ENCODE peak calls at places on chromosome 6, in five cellular contexts. One of them, this sample, is unnamed. For H3K36me3, the result is how much of the 10 kb centered on the place peaks cover.

GRCh38 chr6:111971866-111972532 is 81.9 kb upstream of the CCN6 start:
- DNase-seq in cardiac muscle cell: no peak
- DNase-seq in testis: no peak
- DNase-seq in suprapubic skin: no peak
- DNase-seq in HCT116: no peak
- DNase-seq in this sample: no peak

GRCh38 chr6:44022671-44023352 is 104.4 kb downstream of the MRPL14 start:
- DNase-seq in cardiac muscle cell: no peak
- DNase-seq in testis: no peak
- DNase-seq in suprapubic skin: peak
- DNase-seq in HCT116: no peak
- DNase-seq in this sample: peak

GRCh38 chr6:45445749-45446454 is 68.2 kb upstream of the SUPT3H start:
- DNase-seq in cardiac muscle cell: peak
- DNase-seq in testis: peak
- DNase-seq in suprapubic skin: no peak
- DNase-seq in HCT116: peak
- DNase-seq in this sample: no peak

GRCh38 chr6:34115396-34116314 is 30.2 kb downstream of the GRM4 start:
- DNase-seq in cardiac muscle cell: peak
- DNase-seq in testis: peak
- DNase-seq in suprapubic skin: no peak
- DNase-seq in HCT116: no peak
- DNase-seq in this sample: no peak

GRCh38 chr6:130749402-130749801 is 77.8 kb upstream of the SMLR1 start:
- DNase-seq in cardiac muscle cell: no peak
- DNase-seq in testis: no peak
- DNase-seq in suprapubic skin: no peak
- DNase-seq in HCT116: no peak
- DNase-seq in this sample: no peak

GRCh38 chr6:170265655-170266054 is 25.2 kb downstream of the DLL1 start:
- DNase-seq in cardiac muscle cell: peak
- DNase-seq in testis: no peak
- DNase-seq in suprapubic skin: no peak
- DNase-seq in HCT116: peak
- DNase-seq in this sample: no peak

GRCh38 chr6:71403422-71404134 is 115.0 kb downstream of the OGFRL1 start:
- DNase-seq in cardiac muscle cell: peak
- DNase-seq in testis: no peak
- DNase-seq in suprapubic skin: no peak
- DNase-seq in HCT116: no peak
- DNase-seq in this sample: no peak

GRCh38 chr6:129112591-129112990 is 229.7 kb downstream of the LAMA2 start:
- DNase-seq in cardiac muscle cell: peak
- DNase-seq in testis: no peak
- DNase-seq in suprapubic skin: no peak
- DNase-seq in HCT116: no peak
- DNase-seq in this sample: no peak

GRCh38 chr6:394641-395289 is 3.2 kb downstream of the IRF4 start:
- DNase-seq in cardiac muscle cell: no peak
- DNase-seq in testis: no peak
- DNase-seq in suprapubic skin: no peak
- DNase-seq in HCT116: no peak
- DNase-seq in this sample: no peak

GRCh38 chr6:100700009-100700408 is 181.1 kb downstream of the ASCC3 start:
- DNase-seq in cardiac muscle cell: no peak
- DNase-seq in testis: no peak
- DNase-seq in suprapubic skin: no peak
- DNase-seq in HCT116: no peak
- DNase-seq in this sample: no peak

GRCh38 chr6:22826961-22827360 is 257.6 kb downstream of the HDGFL1 start:
- DNase-seq in cardiac muscle cell: no peak
- DNase-seq in testis: no peak
- DNase-seq in suprapubic skin: no peak
- DNase-seq in HCT116: no peak
- DNase-seq in this sample: no peak

GRCh38 chr6:159751448-159751847 is 10.4 kb upstream of the ACAT2 start:
- DNase-seq in cardiac muscle cell: no peak
- DNase-seq in testis: no peak
- DNase-seq in suprapubic skin: no peak
- DNase-seq in HCT116: no peak
- DNase-seq in this sample: no peak
- H3K36me3 ChIP-seq in cardiac muscle cell: half or more
- H3K36me3 ChIP-seq in testis: under half
- H3K36me3 ChIP-seq in suprapubic skin: half or more
- H3K36me3 ChIP-seq in HCT116: half or more
- H3K36me3 ChIP-seq in this sample: half or more

GRCh38 chr6:134449004-134449403 is 131.1 kb upstream of the SGK1 start:
- DNase-seq in cardiac muscle cell: no peak
- DNase-seq in testis: no peak
- DNase-seq in suprapubic skin: no peak
- DNase-seq in HCT116: no peak
- DNase-seq in this sample: no peak

GRCh38 chr6:134446901-134447300 is 129.0 kb upstream of the SGK1 start:
- DNase-seq in cardiac muscle cell: peak
- DNase-seq in testis: no peak
- DNase-seq in suprapubic skin: no peak
- DNase-seq in HCT116: no peak
- DNase-seq in this sample: no peak

GRCh38 chr6:134446228-134446848 is 128.4 kb upstream of the SGK1 start:
- DNase-seq in cardiac muscle cell: peak
- DNase-seq in testis: no peak
- DNase-seq in suprapubic skin: no peak
- DNase-seq in HCT116: no peak
- DNase-seq in this sample: peak

GRCh38 chr6:134447883-134448387 is 130.0 kb upstream of the SGK1 start:
- DNase-seq in cardiac muscle cell: peak
- DNase-seq in testis: no peak
- DNase-seq in suprapubic skin: no peak
- DNase-seq in HCT116: no peak
- DNase-seq in this sample: no peak

DNA sequence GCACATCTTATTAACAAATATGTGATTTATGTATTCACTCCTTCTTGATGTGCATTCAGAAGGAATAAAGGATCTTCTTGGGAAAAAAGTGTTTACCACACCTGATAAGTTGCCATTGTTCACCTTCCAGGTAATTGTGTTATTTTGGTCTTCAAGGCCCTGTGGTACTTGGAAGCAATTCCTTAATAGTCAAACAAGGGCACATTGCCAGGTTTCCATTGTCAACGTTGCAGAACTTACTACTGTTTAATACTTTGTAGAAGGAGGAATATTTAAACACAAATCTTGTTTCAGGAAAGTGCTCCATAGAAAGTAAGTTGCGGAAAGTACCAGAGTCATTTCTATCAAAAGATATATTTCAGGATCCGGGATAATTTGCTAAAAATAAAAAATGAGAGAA is 129.5 kb upstream of the SGK1 start:
- DNase-seq in cardiac muscle cell: peak
- DNase-seq in testis: no peak
- DNase-seq in suprapubic skin: no peak
- DNase-seq in HCT116: no peak
- DNase-seq in this sample: no peak
- H3K27ac ChIP-seq in cardiac muscle cell: no peak
- H3K27ac ChIP-seq in testis: no peak
- H3K27ac ChIP-seq in suprapubic skin: peak
- H3K27ac ChIP-seq in HCT116: no peak
- H3K27ac ChIP-seq in this sample: no peak

DNA sequence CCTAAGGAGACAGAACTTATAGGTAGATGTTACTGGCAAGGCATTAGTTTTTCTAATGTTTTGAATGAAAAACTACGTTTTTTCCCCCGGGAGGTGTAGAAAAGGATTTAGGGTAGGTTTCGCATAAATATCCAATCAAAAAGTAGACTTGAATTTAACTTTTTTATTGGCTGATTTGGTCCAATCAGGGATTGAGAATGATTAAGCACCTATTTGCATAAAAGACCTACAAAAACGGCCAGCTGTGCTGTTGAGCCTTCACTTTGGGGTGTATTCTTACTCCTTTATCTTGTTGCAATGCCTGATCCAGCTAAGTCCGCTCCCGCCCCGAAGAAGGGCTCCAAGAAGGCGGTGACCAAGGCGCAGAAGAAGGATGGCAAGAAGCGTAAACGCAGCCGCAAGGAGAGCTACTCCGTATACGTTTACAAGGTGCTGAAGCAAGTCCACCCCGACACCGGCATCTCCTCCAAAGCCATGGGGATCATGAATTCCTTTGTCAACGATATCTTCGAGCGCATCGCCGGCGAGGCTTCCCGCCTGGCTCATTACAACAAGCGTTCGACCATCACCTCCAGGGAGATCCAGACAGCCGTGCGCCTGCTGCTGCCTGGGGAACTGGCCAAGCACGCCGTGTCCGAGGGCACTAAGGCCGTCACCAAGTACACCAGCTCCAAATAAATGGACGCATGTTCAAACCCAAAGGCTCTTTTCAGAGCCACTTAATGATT is 113.5 kb upstream of the BTN3A2 start:
- DNase-seq in cardiac muscle cell: peak
- DNase-seq in testis: peak
- DNase-seq in suprapubic skin: no peak
- DNase-seq in HCT116: no peak
- DNase-seq in this sample: no peak
- TF ChIP-seq CTCF in cardiac muscle cell: no peak
- TF ChIP-seq CTCF in testis: no peak
- TF ChIP-seq CTCF in suprapubic skin: no peak
- TF ChIP-seq CTCF in HCT116: no peak
- TF ChIP-seq CTCF in this sample: no peak

GRCh38 chr6:37441651-37442050 is 8.6 kb downstream of the CMTR1 start:
- DNase-seq in cardiac muscle cell: no peak
- DNase-seq in testis: no peak
- DNase-seq in suprapubic skin: no peak
- DNase-seq in HCT116: no peak
- DNase-seq in this sample: no peak
- H3K36me3 ChIP-seq in cardiac muscle cell: under half
- H3K36me3 ChIP-seq in testis: under half
- H3K36me3 ChIP-seq in suprapubic skin: half or more
- H3K36me3 ChIP-seq in HCT116: under half
- H3K36me3 ChIP-seq in this sample: half or more

GRCh38 chr6:77455271-77455670 is 8.0 kb downstream of the HTR1B start:
- DNase-seq in cardiac muscle cell: peak
- DNase-seq in testis: no peak
- DNase-seq in suprapubic skin: no peak
- DNase-seq in HCT116: no peak
- DNase-seq in this sample: no peak

GRCh38 chr6:77450924-77451323 is 12.4 kb downstream of the HTR1B start:
- DNase-seq in cardiac muscle cell: peak
- DNase-seq in testis: no peak
- DNase-seq in suprapubic skin: no peak
- DNase-seq in HCT116: no peak
- DNase-seq in this sample: no peak

GRCh38 chr6:77454386-77454785 is 8.9 kb downstream of the HTR1B start:
- DNase-seq in cardiac muscle cell: no peak
- DNase-seq in testis: no peak
- DNase-seq in suprapubic skin: no peak
- DNase-seq in HCT116: no peak
- DNase-seq in this sample: no peak

GRCh38 chr6:77448546-77448945 is 14.7 kb downstream of the HTR1B start:
- DNase-seq in cardiac muscle cell: no peak
- DNase-seq in testis: no peak
- DNase-seq in suprapubic skin: no peak
- DNase-seq in HCT116: no peak
- DNase-seq in this sample: no peak

GRCh38 chr6:77451466-77451865 is 11.8 kb downstream of the HTR1B start:
- DNase-seq in cardiac muscle cell: no peak
- DNase-seq in testis: no peak
- DNase-seq in suprapubic skin: no peak
- DNase-seq in HCT116: no peak
- DNase-seq in this sample: no peak
- H3K27ac ChIP-seq in cardiac muscle cell: no peak
- H3K27ac ChIP-seq in testis: no peak
- H3K27ac ChIP-seq in suprapubic skin: no peak
- H3K27ac ChIP-seq in HCT116: no peak
- H3K27ac ChIP-seq in this sample: no peak

This sample was measured in WERI-Rb-1.